ENCODE peak calls at places on chromosomes 5 and 9, in five cellular contexts. N is endothelial cell of umbilical vein, C is GM12878, X is K562, Y is SK-N-SH. S is an unnamed sample.
A peak's percentile ranks its signal among the peaks of the same experiment; 100 is the strongest.

GRCh38 chr5:157160001-157160400 is 6.1 kb downstream of the GARIN3 start:
- DNase-seq in N (no peak), C (no peak), X (no peak), Y (no peak), S (no peak)

GRCh38 chr9:6449645-6450044 is 36.6 kb downstream of the UHRF2 start:
- DNase-seq in N (peak; percentile 42), C (no peak), X (no peak), Y (peak; percentile 36), S (no peak)

GRCh38 chr5:93572773-93573626 is 8.0 kb downstream of the NR2F1-AS1 start:
- DNase-seq in N (no peak), C (no peak), X (no peak), Y (no peak), S (peak; percentile 78)

GRCh38 chr9:127809562-127810377 is 7.1 kb downstream of the FPGS start:
- DNase-seq in N (no peak), C (no peak), X (peak; percentile 79), Y (peak; percentile 89), S (peak; percentile 87)

GRCh38 chr9:129570450-129571297 is 50.2 kb downstream of the C9orf50 start:
- DNase-seq in N (no peak), C (no peak), X (peak; percentile 89), Y (no peak), S (no peak)

GRCh38 chr5:55519001-55519400 is 15.8 kb downstream of the PLPP1 start:
- DNase-seq in N (no peak), C (no peak), X (no peak), Y (no peak), S (no peak)

GRCh38 chr5:150779397-150780179 is 1.0 kb downstream of the SMIM3 start:
- DNase-seq in N (no peak), C (no peak), X (no peak), Y (no peak), S (no peak)

GRCh38 chr9:93713716-93714115 is 137.3 kb downstream of the PHF2 start:
- DNase-seq in N (no peak), C (no peak), X (no peak), Y (no peak), S (no peak)

GRCh38 chr5:1418921-1419280 is 26.3 kb downstream of the SLC6A3 start:
- DNase-seq in N (no peak), C (no peak), X (no peak), Y (no peak), S (no peak)

GRCh38 chr9:100087218-100087617 is 11.6 kb downstream of the ERP44 start:
- DNase-seq in N (peak; percentile 90), C (no peak), X (no peak), Y (no peak), S (no peak)

GRCh38 chr5:16612007-16612406 is 4.8 kb downstream of the RETREG1 start:
- DNase-seq in N (no peak), C (no peak), X (no peak), Y (no peak), S (no peak)

GRCh38 chr5:633521-633955 is 21.4 kb downstream of the CEP72 start:
- DNase-seq in N (no peak), C (no peak), X (no peak), Y (no peak), S (peak; percentile 23)

GRCh38 chr5:178544166-178544834 is 45.9 kb downstream of the COL23A1 start:
- DNase-seq in N (no peak), C (no peak), X (no peak), Y (no peak), S (no peak)

GRCh38 chr9:132008184-132008781 is 71.4 kb downstream of the MED27 start:
- DNase-seq in N (no peak), C (no peak), X (no peak), Y (no peak), S (no peak)

GRCh38 chr9:91151014-91151740 is 210.5 kb downstream of the AUH start:
- DNase-seq in N (no peak), C (peak; percentile 72), X (no peak), Y (no peak), S (no peak)

GRCh38 chr9:107624216-107624948 is 134.8 kb upstream of the KLF4 start:
- DNase-seq in N (no peak), C (no peak), X (no peak), Y (no peak), S (no peak)

GRCh38 chr9:126470251-126470993 is 143.3 kb upstream of the LMX1B start:
- DNase-seq in N (no peak), C (no peak), X (no peak), Y (no peak), S (no peak)

GRCh38 chr9:137316012-137316981 is 14.2 kb upstream of the NRARP start:
- DNase-seq in N (peak; percentile 65), C (no peak), X (peak; percentile 86), Y (peak; percentile 94), S (peak; percentile 74)

GRCh38 chr5:353599-354580 is 32.4 kb downstream of the AHRR start:
- DNase-seq in N (no peak), C (no peak), X (no peak), Y (peak; percentile 30), S (no peak)

GRCh38 chr5:43258116-43258515 is 55.1 kb downstream of the HMGCS1 start:
- DNase-seq in N (no peak), C (no peak), X (no peak), Y (no peak), S (no peak)

GRCh38 chr9:708182-708555 is 133.3 kb upstream of the DMRT1 start:
- DNase-seq in N (no peak), C (no peak), X (no peak), Y (no peak), S (no peak)

GRCh38 chr5:123754903-123755302 is 242.9 kb downstream of the CSNK1G3 start:
- DNase-seq in N (no peak), C (no peak), X (no peak), Y (peak; percentile 20), S (no peak)

GRCh38 chr9:123234853-123235252 is 33.5 kb downstream of the STRBP start:
- DNase-seq in N (no peak), C (peak; percentile 51), X (no peak), Y (no peak), S (no peak)

GRCh38 chr5:168747987-168748777 is 169.0 kb upstream of the PANK3 start:
- DNase-seq in N (no peak), C (no peak), X (peak; percentile 75), Y (peak; percentile 77), S (peak; percentile 89)

GRCh38 chr9:106868565-106868964 is 5.6 kb downstream of the ZNF462 start:
- DNase-seq in N (no peak), C (no peak), X (no peak), Y (no peak), S (no peak)

GRCh38 chr9:116174347-116174746 is 20.8 kb downstream of the PAPPA start:
- DNase-seq in N (no peak), C (no peak), X (no peak), Y (no peak), S (no peak)

GRCh38 chr9:134933076-134933659 is 15.5 kb upstream of the FCN1 start:
- DNase-seq in N (no peak), C (no peak), X (no peak), Y (no peak), S (no peak)

GRCh38 chr5:110751902-110752762 is 13.3 kb downstream of the SLC25A46 start:
- DNase-seq in N (no peak), C (peak; percentile 96), X (no peak), Y (no peak), S (peak; percentile 8)

GRCh38 chr9:28365736-28366135 is 792.5 kb upstream of the C9orf72 start:
- DNase-seq in N (no peak), C (no peak), X (no peak), Y (no peak), S (no peak)

DNA sequence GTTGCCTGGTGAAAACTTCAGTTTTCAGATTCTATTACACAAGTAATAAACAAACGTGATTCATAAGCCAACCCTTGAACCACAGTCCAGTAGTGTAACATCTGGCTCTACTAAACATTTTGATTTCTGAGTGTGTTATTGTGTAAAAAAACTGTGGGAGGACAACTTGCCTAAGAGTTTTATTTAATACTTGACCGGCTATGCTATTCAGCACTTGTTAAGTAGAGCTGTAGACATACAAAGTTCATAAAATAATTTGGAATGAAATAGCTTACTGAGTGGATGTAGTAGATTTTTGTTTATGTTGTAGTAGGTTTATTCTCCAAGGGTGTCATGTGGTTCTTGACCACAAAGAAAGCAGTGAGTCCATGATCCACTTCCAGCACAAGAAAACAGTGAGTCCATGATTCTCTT is 17.4 kb downstream of the LVRN start:
- DNase-seq in N (no peak), C (no peak), X (no peak), Y (no peak), S (no peak)
- TF ChIP-seq POLR2AphosphoS5 in N (no peak), C (no peak), X (no peak), Y (no peak), S (no peak)

GRCh38 chr5:149651686-149652085 is 70.4 kb downstream of the ARHGEF37 start:
- DNase-seq in N (no peak), C (no peak), X (no peak), Y (peak; percentile 38), S (peak; percentile 25)

GRCh38 chr5:149656576-149657182 is 73.4 kb upstream of the PPARGC1B start:
- DNase-seq in N (no peak), C (no peak), X (peak; percentile 70), Y (no peak), S (peak; percentile 91)

GRCh38 chr5:149652697-149653096 is 71.4 kb downstream of the ARHGEF37 start:
- DNase-seq in N (no peak), C (no peak), X (no peak), Y (no peak), S (no peak)

GRCh38 chr5:149654893-149655505 is 73.7 kb downstream of the ARHGEF37 start:
- DNase-seq in N (no peak), C (no peak), X (no peak), Y (no peak), S (no peak)

DNA sequence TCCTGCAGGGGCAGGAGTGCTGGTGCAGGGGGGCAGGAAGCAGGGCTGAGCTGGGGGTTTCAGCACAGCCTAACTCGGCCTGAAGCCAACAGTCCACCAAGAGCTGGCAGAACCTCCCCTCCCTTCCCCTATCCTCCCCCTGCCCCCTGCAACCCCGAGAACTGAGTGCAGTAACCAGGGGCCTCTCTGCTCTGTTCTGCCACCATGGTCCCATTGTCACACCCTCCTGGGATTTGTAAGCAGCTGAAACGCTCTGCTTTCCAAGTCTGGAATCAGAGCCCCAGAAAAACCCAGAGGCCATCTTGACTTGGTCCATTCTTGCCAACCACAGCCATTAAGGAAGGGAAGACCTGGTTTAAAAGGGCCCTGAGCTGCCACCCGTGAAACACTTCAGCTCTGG is 73.0 kb downstream of the ARHGEF37 start:
- DNase-seq in N (no peak), C (no peak), X (no peak), Y (no peak), S (no peak)
- H2AFZ ChIP-seq in N (no peak overlapping the region), C (no peak overlapping the region), X (peak overlapping the region; percentile 57), Y (no peak overlapping the region), S (peak overlapping the region; percentile 69)

GRCh38 chr9:16182784-16183183 is 629.9 kb downstream of the CCDC171 start:
- DNase-seq in N (no peak), C (no peak), X (no peak), Y (no peak), S (no peak)

GRCh38 chr9:16180091-16180490 is 627.2 kb downstream of the CCDC171 start:
- DNase-seq in N (no peak), C (no peak), X (no peak), Y (no peak), S (no peak)

GRCh38 chr9:16181539-16181938 is 628.7 kb downstream of the CCDC171 start:
- DNase-seq in N (no peak), C (no peak), X (no peak), Y (no peak), S (no peak)

GRCh38 chr9:16180546-16180945 is 627.7 kb downstream of the CCDC171 start:
- DNase-seq in N (no peak), C (no peak), X (no peak), Y (no peak), S (no peak)

GRCh38 chr9:16184964-16185646 is 632.3 kb downstream of the CCDC171 start:
- DNase-seq in N (no peak), C (no peak), X (no peak), Y (no peak), S (no peak)
- H3K4me2 ChIP-seq in N (no peak overlapping the region), C (no peak overlapping the region), X (no peak overlapping the region), Y (no peak overlapping the region), S (no peak overlapping the region)

GRCh38 chr5:132495672-132496630 is 5.4 kb upstream of the IRF1 start:
- DNase-seq in N (peak; percentile 67), C (peak; percentile 72), X (peak; percentile 95), Y (peak; percentile 85), S (peak; percentile 90)
- TF ChIP-seq POLR2AphosphoS5 in N (peak; percentile 45), C (peak; percentile 32), X (peak; percentile 41), Y (no peak), S (no peak)